ENCODE peak calls at places on chromosomes 16 and 17, in eight cellular contexts. J, B, I, Y, V, U, D and X are unnamed samples.

GRCh38 chr17:47323382-47324223 is at the start of gene EFCAB13:
- DNase-seq in J (peak), B (peak), I (peak), Y (no peak), V (peak), U (no peak), D (peak), X (peak)

GRCh38 chr17:5413682-5414081 is 5.8 kb downstream of the NUP88 start:
- DNase-seq in J (peak), B (no peak), I (no peak), Y (no peak), V (no peak), U (peak), D (no peak), X (no peak)

GRCh38 chr17:48149174-48150106 is 41.9 kb downstream of the SNX11 start:
- DNase-seq in J (peak), B (no peak), I (no peak), Y (no peak), V (no peak), U (no peak), D (no peak), X (peak)

GRCh38 chr16:85126383-85126730 is 14.1 kb upstream of the CIBAR2 start:
- DNase-seq in J (no peak), B (no peak), I (no peak), Y (no peak), V (no peak), U (no peak), D (no peak), X (no peak)

GRCh38 chr16:83899272-83899897 is 470 bp downstream of the MLYCD start:
- DNase-seq in J (peak), B (no peak), I (peak), Y (no peak), V (no peak), U (peak), D (no peak), X (peak)

GRCh38 chr16:84193480-84193879 is 2.5 kb downstream of the ADAD2 start:
- DNase-seq in J (no peak), B (no peak), I (no peak), Y (no peak), V (no peak), U (no peak), D (no peak), X (no peak)

GRCh38 chr16:85798901-85799496 is 345 bp downstream of the EMC8 start:
- DNase-seq in J (peak), B (no peak), I (peak), Y (no peak), V (no peak), U (no peak), D (no peak), X (peak)

GRCh38 chr16:62977876-62978275 is 941.6 kb upstream of the CDH8 start:
- DNase-seq in J (no peak), B (no peak), I (no peak), Y (no peak), V (no peak), U (no peak), D (no peak), X (no peak)

GRCh38 chr17:48054238-48055185 is 6.4 kb downstream of the NFE2L1 start:
- DNase-seq in J (peak), B (no peak), I (no peak), Y (peak), V (no peak), U (peak), D (peak), X (peak)